ENCODE peak calls at places on chromosomes 12 and 14, in four cellular contexts. T, Y, S and N are unnamed samples.

GRCh38 chr14:64493455-64493854 is 10.2 kb downstream of the ZBTB25 start:
- DNase-seq in T (no peak), Y (no peak), S (no peak), N (no peak)

GRCh38 chr12:28583771-28584261 is 393.6 kb downstream of the CCDC91 start:
- DNase-seq in T (no peak), Y (no peak), S (peak), N (peak)

GRCh38 chr12:52630609-52631200 is 12.3 kb upstream of the KRT73 start:
- DNase-seq in T (no peak), Y (no peak), S (no peak), N (no peak)

GRCh38 chr12:62900686-62901272 is 34.2 kb downstream of the PPM1H start:
- DNase-seq in T (peak), Y (no peak), S (no peak), N (no peak)

GRCh38 chr14:54567224-54567633 is 301 bp downstream of the SAMD4A start:
- DNase-seq in T (peak), Y (no peak), S (no peak), N (no peak)

GRCh38 chr12:1533602-1534304 is 60.6 kb downstream of the FBXL14 start:
- DNase-seq in T (peak), Y (peak), S (peak), N (peak)

GRCh38 chr14:43548368-43548767 is 958.7 kb downstream of the FSCB start:
- DNase-seq in T (no peak), Y (no peak), S (no peak), N (no peak)

GRCh38 chr12:108826115-108826806 is 31.1 kb downstream of the SSH1 start:
- DNase-seq in T (peak), Y (no peak), S (peak), N (peak)

GRCh38 chr12:108614639-108615038 is 16.8 kb upstream of the TMEM119 start:
- DNase-seq in T (no peak), Y (no peak), S (no peak), N (no peak)

GRCh38 chr14:59424707-59425106 is 40.5 kb downstream of the GPR135 start:
- DNase-seq in T (peak), Y (no peak), S (no peak), N (no peak)

GRCh38 chr12:122090759-122091535 is 12.4 kb downstream of the MLXIP start:
- DNase-seq in T (no peak), Y (no peak), S (no peak), N (peak)

GRCh38 chr12:86914716-86915115 is 658.5 kb upstream of the MGAT4C start:
- DNase-seq in T (peak), Y (no peak), S (no peak), N (peak)

GRCh38 chr12:4441355-4442330 is 4.0 kb downstream of the FGF6 start:
- DNase-seq in T (peak), Y (no peak), S (no peak), N (no peak)

GRCh38 chr12:93682846-93683261 is 5.7 kb downstream of the CRADD start:
- DNase-seq in T (peak), Y (no peak), S (peak), N (no peak)